ENCODE peak calls at places on chromosomes 13 and 19, in five cellular contexts. H, K, I, P and Q are unnamed samples.

GRCh38 chr13:98263841-98264240 is 86.8 kb upstream of the RNF113B start:
- DNase-seq in I (no peak), H (no peak), K (no peak), P (no peak), Q (no peak)

GRCh38 chr19:1412323-1412923 is 5.0 kb downstream of the DAZAP1 start:
- DNase-seq in H (no peak), K (no peak), I (no peak), P (no peak), Q (no peak)

GRCh38 chr13:106565127-106565775 is 2.7 kb downstream of the ARGLU1 start:
- DNase-seq in I (no peak), P (no peak), K (no peak), H (no peak), Q (no peak)

GRCh38 chr19:14440049-14440448 is 6.9 kb downstream of the PKN1 start:
- DNase-seq in K (peak; percentile 82), I (no peak), P (no peak), H (peak; percentile 75), Q (peak; percentile 94)

GRCh38 chr13:52405767-52406494 is at the start of gene THSD1:
- DNase-seq in P (peak; percentile 31), I (no peak), H (no peak), K (peak; percentile 84), Q (peak; percentile 61)

GRCh38 chr13:36891752-36892151 is 28.3 kb downstream of the SMAD9 start:
- DNase-seq in P (no peak), H (no peak), K (no peak), I (no peak), Q (no peak)

GRCh38 chr13:26965976-26966375 is 205.4 kb upstream of the GPR12 start:
- DNase-seq in P (no peak), K (peak; percentile 81), I (no peak), H (no peak), Q (no peak)

GRCh38 chr13:47480941-47481340 is 520.1 kb downstream of the SUCLA2 start:
- DNase-seq in I (no peak), K (no peak), H (no peak), P (no peak), Q (no peak)

GRCh38 chr13:39364797-39365468 is 238.1 kb downstream of the LHFPL6 start:
- DNase-seq in P (peak; percentile 42), K (no peak), H (no peak), I (peak; percentile 19), Q (no peak)

GRCh38 chr13:41019578-41020347 is 647 bp upstream of the ELF1 start:
- DNase-seq in P (no peak), I (no peak), H (no peak), K (no peak), Q (no peak)

GRCh38 chr13:26999499-26999898 is 172.1 kb downstream of the USP12 start:
- DNase-seq in I (no peak), H (no peak), P (no peak), K (no peak), Q (no peak)

GRCh38 chr19:10007366-10007765 is 2.9 kb downstream of the COL5A3 start:
- DNase-seq in H (no peak), I (no peak), K (peak; percentile 57), P (no peak), Q (no peak)

GRCh38 chr13:41407380-41407779 is 50.0 kb upstream of the RGCC start:
- DNase-seq in H (no peak), K (no peak), P (peak; percentile 21), I (no peak), Q (no peak)

GRCh38 chr13:95256086-95256485 is 45.2 kb downstream of the ABCC4 start:
- DNase-seq in P (peak; percentile 94), I (peak; percentile 77), H (no peak), K (no peak), Q (no peak)

GRCh38 chr13:98216711-98217110 is 39.6 kb upstream of the RNF113B start:
- DNase-seq in P (no peak), I (no peak), K (no peak), H (no peak), Q (no peak)

GRCh38 chr19:33841685-33842084 is 45.0 kb downstream of the KCTD15 start:
- DNase-seq in K (no peak), I (no peak), P (no peak), H (no peak), Q (no peak)

GRCh38 chr13:74322562-74322961 is 188.4 kb upstream of the KLF12 start:
- DNase-seq in P (no peak), K (no peak), I (no peak), H (no peak), Q (no peak)

GRCh38 chr13:92345627-92346026 is 881.0 kb upstream of the GPC6 start:
- DNase-seq in K (no peak), I (no peak), P (no peak), H (no peak), Q (no peak)

GRCh38 chr19:10010247-10010691 is at the start of gene COL5A3:
- DNase-seq in P (no peak), H (no peak), K (peak; percentile 76), I (no peak), Q (peak; percentile 59)

GRCh38 chr13:47100214-47100853 is 203.5 kb upstream of the HTR2A start:
- DNase-seq in K (no peak), I (no peak), P (no peak), H (no peak), Q (no peak)

GRCh38 chr13:82947121-82948077 is 934.9 kb downstream of the SLITRK1 start:
- DNase-seq in I (no peak), H (no peak), P (peak; percentile 70), K (no peak), Q (no peak)

DNA sequence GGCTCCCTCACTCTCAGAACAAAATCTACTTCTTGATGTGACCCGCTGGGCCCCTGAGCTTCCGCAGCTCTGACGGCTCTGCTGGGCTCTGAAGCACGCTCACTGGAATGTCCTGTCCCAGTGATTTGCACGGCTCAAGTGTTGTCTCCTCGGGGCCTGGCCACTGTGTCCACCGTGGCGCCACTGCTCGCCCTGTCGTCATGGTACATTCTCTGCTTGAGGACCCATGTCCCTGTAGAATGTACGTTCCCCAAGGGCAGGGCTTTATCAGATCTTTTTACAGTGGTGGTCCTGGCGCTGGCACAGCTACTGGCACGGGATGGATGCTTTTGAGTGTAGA is 12.1 kb downstream of the KLHL26 start:
- DNase-seq in I (no peak), K (no peak), H (no peak), P (no peak), Q (no peak)
- H3K36me3 ChIP-seq in I (no peaks in the 10 kb centered on the region), K (no peaks in the 10 kb centered on the region), H (no peaks in the 10 kb centered on the region), P (no peaks in the 10 kb centered on the region), Q (no peaks in the 10 kb centered on the region)

GRCh38 chr19:6760606-6761005 is 6.6 kb downstream of the SH2D3A start:
- DNase-seq in I (no peak), P (no peak), K (no peak), H (no peak), Q (no peak)

GRCh38 chr19:6765738-6766356 is 1.4 kb downstream of the SH2D3A start:
- DNase-seq in H (no peak), K (no peak), P (peak; percentile 99), I (peak; percentile 95), Q (peak; percentile 37)

GRCh38 chr19:6767081-6767356 is 216 bp downstream of the SH2D3A start:
- DNase-seq in K (no peak), I (no peak), P (peak; percentile 90), H (no peak), Q (no peak)

GRCh38 chr19:6766357-6767080 is 716 bp downstream of the SH2D3A start:
- DNase-seq in P (no peak), H (no peak), K (no peak), I (no peak), Q (peak; percentile 63)

GRCh38 chr19:6761053-6761676 is 6.1 kb downstream of the SH2D3A start:
- DNase-seq in H (no peak), K (no peak), I (no peak), P (peak; percentile 40), Q (no peak)
- H3K4me3 ChIP-seq in H (no peak overlapping the region), K (no peak overlapping the region), I (no peak overlapping the region), P (no peak overlapping the region), Q (no peak overlapping the region)

DNA sequence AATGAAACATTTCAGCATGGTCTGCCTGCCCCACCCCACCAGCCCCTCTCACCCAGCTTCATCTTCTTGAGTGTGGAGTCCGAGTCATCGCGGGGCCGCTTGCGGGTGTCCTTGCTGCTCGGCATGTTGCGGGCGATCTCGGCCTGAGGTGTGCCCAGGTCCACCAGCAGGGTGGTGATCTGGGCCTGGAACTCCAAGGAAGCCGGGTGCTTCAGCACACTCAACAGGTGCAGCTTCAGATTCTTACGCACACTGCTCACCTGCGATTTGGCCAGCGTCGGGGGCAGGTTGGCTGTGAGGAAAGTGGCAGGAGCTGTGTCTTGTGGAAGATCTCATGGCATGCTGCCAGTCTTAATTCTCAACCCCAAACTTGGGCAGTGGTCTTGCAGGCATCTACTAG is 20.7 kb downstream of the SYMPK start:
- DNase-seq in P (no peak), H (no peak), I (no peak), K (no peak), Q (no peak)
- H3K36me3 ChIP-seq in P (peaks cover 18% of the 10 kb centered on the region), H (peaks cover 43% of the 10 kb centered on the region), I (peaks cover 62% of the 10 kb centered on the region), K (peaks cover 100% of the 10 kb centered on the region), Q (no peaks in the 10 kb centered on the region)

GRCh38 chr19:50776131-50776530 is 5.9 kb downstream of the GPR32 start:
- DNase-seq in K (no peak), H (no peak), I (no peak), P (no peak), Q (no peak)

GRCh38 chr19:50779504-50780457 is 9.5 kb downstream of the GPR32 start:
- DNase-seq in K (no peak), P (no peak), I (no peak), H (no peak), Q (no peak)

GRCh38 chr19:50778906-50779430 is 8.7 kb downstream of the GPR32 start:
- DNase-seq in H (no peak), K (no peak), P (no peak), I (no peak), Q (no peak)

GRCh38 chr19:50777830-50778303 is 7.6 kb downstream of the GPR32 start:
- DNase-seq in P (no peak), I (no peak), K (no peak), H (no peak), Q (no peak)

DNA sequence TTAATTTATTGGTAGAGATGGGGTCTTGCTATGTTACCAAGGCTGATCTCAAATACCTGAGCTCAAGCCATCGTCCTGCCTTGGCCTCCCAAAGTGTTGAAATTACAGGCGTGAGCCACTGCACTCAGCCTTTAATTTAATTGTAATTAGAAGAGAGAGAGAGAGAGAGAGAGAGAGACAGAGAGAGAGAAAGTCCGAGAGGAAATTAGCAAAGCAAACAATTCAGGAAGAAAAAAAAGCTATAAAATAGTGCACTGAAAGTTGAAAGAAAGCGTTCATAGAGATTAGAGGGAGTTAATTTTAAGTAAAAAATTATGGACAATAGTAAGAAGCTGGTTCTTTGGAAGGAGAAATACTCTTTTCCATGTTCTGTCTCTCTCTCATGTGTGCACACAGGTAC is 7.0 kb downstream of the GPR32 start:
- DNase-seq in H (no peak), K (no peak), P (no peak), I (no peak), Q (no peak)
- H3K4me3 ChIP-seq in H (no peak overlapping the region), K (no peak overlapping the region), P (no peak overlapping the region), I (no peak overlapping the region), Q (no peak overlapping the region)

GRCh38 chr19:8022275-8022674 is 16.8 kb upstream of the ELAVL1 start:
- DNase-seq in P (no peak), I (no peak), K (no peak), H (no peak), Q (no peak)

GRCh38 chr19:8021374-8021773 is 15.9 kb upstream of the ELAVL1 start:
- DNase-seq in H (no peak), I (no peak), K (no peak), P (no peak), Q (no peak)

GRCh38 chr19:8023371-8023770 is 17.9 kb upstream of the ELAVL1 start:
- DNase-seq in H (no peak), I (no peak), K (no peak), P (no peak), Q (no peak)

GRCh38 chr19:8020681-8021080 is 15.2 kb upstream of the ELAVL1 start:
- DNase-seq in P (no peak), K (no peak), H (no peak), I (no peak), Q (no peak)

GRCh38 chr19:8017808-8018207 is 12.4 kb upstream of the ELAVL1 start:
- DNase-seq in I (no peak), P (no peak), H (peak; percentile 26), K (no peak), Q (peak; percentile 84)
- H3K36me3 ChIP-seq in I (no peaks in the 10 kb centered on the region), P (no peaks in the 10 kb centered on the region), H (no peaks in the 10 kb centered on the region), K (no peaks in the 10 kb centered on the region), Q (no peaks in the 10 kb centered on the region)